ENCODE peak calls at places on chromosome 6, in four cellular contexts. One of them, this sample, is unnamed.

GRCh38 chr6:56716229-56716628 is 73.5 kb upstream of the DST start:
- DNase-seq in mesenchymal stem cell: no peak
- DNase-seq in IMR-90: peak; percentile 33
- DNase-seq in H1: no peak
- DNase-seq in this sample: no peak

GRCh38 chr6:18090349-18090786 is 32.1 kb downstream of the NHLRC1 start:
- DNase-seq in mesenchymal stem cell: no peak
- DNase-seq in IMR-90: no peak
- DNase-seq in H1: no peak
- DNase-seq in this sample: no peak

GRCh38 chr6:26022166-26022510 is 59.5 kb downstream of the TRIM38 start:
- DNase-seq in IMR-90: peak; percentile 88
- DNase-seq in mesenchymal stem cell: peak; percentile 93
- DNase-seq in H1: no peak
- DNase-seq in this sample: peak; percentile 74

GRCh38 chr6:158648682-158649131 is 1.1 kb upstream of the SYTL3 start:
- DNase-seq in H1: no peak
- DNase-seq in mesenchymal stem cell: peak; percentile 97
- DNase-seq in IMR-90: peak; percentile 96
- DNase-seq in this sample: peak; percentile 75

GRCh38 chr6:1386310-1386709 is 3.1 kb upstream of the FOXF2 start:
- DNase-seq in H1: no peak
- DNase-seq in IMR-90: no peak
- DNase-seq in mesenchymal stem cell: no peak
- DNase-seq in this sample: no peak

GRCh38 chr6:136073216-136073615 is 176.9 kb downstream of the MTFR2 start:
- DNase-seq in IMR-90: no peak
- DNase-seq in H1: no peak
- DNase-seq in mesenchymal stem cell: no peak
- DNase-seq in this sample: no peak

GRCh38 chr6:73606428-73606827 is 47.4 kb downstream of the SLC17A5 start:
- DNase-seq in mesenchymal stem cell: no peak
- DNase-seq in H1: no peak
- DNase-seq in IMR-90: no peak
- DNase-seq in this sample: no peak

GRCh38 chr6:151119823-151120524 is 119.8 kb upstream of the AKAP12 start:
- DNase-seq in mesenchymal stem cell: no peak
- DNase-seq in IMR-90: no peak
- DNase-seq in H1: no peak
- DNase-seq in this sample: peak; percentile 18

GRCh38 chr6:100267002-100267401 is 197.7 kb downstream of the SIM1 start:
- DNase-seq in H1: no peak
- DNase-seq in mesenchymal stem cell: no peak
- DNase-seq in IMR-90: no peak
- DNase-seq in this sample: no peak

GRCh38 chr6:170289108-170289931 is 1.6 kb downstream of the DLL1 start:
- DNase-seq in mesenchymal stem cell: no peak
- DNase-seq in IMR-90: no peak
- DNase-seq in H1: peak; percentile 77
- DNase-seq in this sample: no peak

GRCh38 chr6:169774347-169774746 is 22.9 kb downstream of the ERMARD start:
- DNase-seq in IMR-90: no peak
- DNase-seq in H1: no peak
- DNase-seq in mesenchymal stem cell: no peak
- DNase-seq in this sample: no peak

GRCh38 chr6:74749211-74750142 is 456.4 kb downstream of the COL12A1 start:
- DNase-seq in H1: no peak
- DNase-seq in IMR-90: no peak
- DNase-seq in mesenchymal stem cell: peak; percentile 18
- DNase-seq in this sample: no peak

GRCh38 chr6:113645576-113645970 is 211.6 kb upstream of the MARCKS start:
- DNase-seq in mesenchymal stem cell: peak; percentile 79
- DNase-seq in H1: no peak
- DNase-seq in IMR-90: peak; percentile 97
- DNase-seq in this sample: peak; percentile 75

GRCh38 chr6:111176038-111176762 is 88.9 kb downstream of the SLC16A10 start:
- DNase-seq in mesenchymal stem cell: no peak
- DNase-seq in H1: no peak
- DNase-seq in IMR-90: no peak
- DNase-seq in this sample: no peak

GRCh38 chr6:136956590-136957573 is 34.8 kb downstream of the SLC35D3 start:
- DNase-seq in mesenchymal stem cell: peak; percentile 13
- DNase-seq in IMR-90: no peak
- DNase-seq in H1: peak; percentile 70
- DNase-seq in this sample: no peak

GRCh38 chr6:21386744-21387143 is 206.8 kb upstream of the SOX4 start:
- DNase-seq in H1: no peak
- DNase-seq in mesenchymal stem cell: no peak
- DNase-seq in IMR-90: no peak
- DNase-seq in this sample: peak; percentile 97

GRCh38 chr6:137651591-137652335 is 157.6 kb upstream of the OLIG3 start:
- DNase-seq in IMR-90: no peak
- DNase-seq in mesenchymal stem cell: no peak
- DNase-seq in H1: no peak
- DNase-seq in this sample: peak; percentile 62

GRCh38 chr6:150600302-150601017 is 775 bp downstream of the PLEKHG1 start:
- DNase-seq in mesenchymal stem cell: peak; percentile 61
- DNase-seq in H1: peak; percentile 73
- DNase-seq in IMR-90: peak; percentile 26
- DNase-seq in this sample: peak; percentile 77

GRCh38 chr6:141394565-141395051 is 738.1 kb upstream of the GJE1 start:
- DNase-seq in IMR-90: no peak
- DNase-seq in H1: no peak
- DNase-seq in mesenchymal stem cell: no peak
- DNase-seq in this sample: no peak

GRCh38 chr6:129744201-129744879 is 34.4 kb upstream of the ARHGAP18 start:
- DNase-seq in IMR-90: peak; percentile 93
- DNase-seq in H1: no peak
- DNase-seq in mesenchymal stem cell: peak; percentile 92
- DNase-seq in this sample: no peak

GRCh38 chr6:161101517-161101916 is 109.9 kb downstream of the MAP3K4 start:
- DNase-seq in H1: no peak
- DNase-seq in IMR-90: peak; percentile 17
- DNase-seq in mesenchymal stem cell: peak; percentile 9
- DNase-seq in this sample: no peak

GRCh38 chr6:63415286-63415685 is 95.5 kb upstream of the LGSN start:
- DNase-seq in mesenchymal stem cell: no peak
- DNase-seq in H1: no peak
- DNase-seq in IMR-90: no peak
- DNase-seq in this sample: no peak

GRCh38 chr6:3355358-3356055 is 96.8 kb downstream of the PSMG4 start:
- DNase-seq in mesenchymal stem cell: no peak
- DNase-seq in IMR-90: no peak
- DNase-seq in H1: no peak
- DNase-seq in this sample: no peak

GRCh38 chr6:154157082-154157481 is 118.0 kb downstream of the OPRM1 start:
- DNase-seq in mesenchymal stem cell: no peak
- DNase-seq in IMR-90: no peak
- DNase-seq in H1: no peak
- DNase-seq in this sample: no peak

GRCh38 chr6:100177956-100178355 is 183.9 kb upstream of the MCHR2 start:
- DNase-seq in IMR-90: no peak
- DNase-seq in mesenchymal stem cell: no peak
- DNase-seq in H1: no peak
- DNase-seq in this sample: peak; percentile 4

GRCh38 chr6:127341471-127342202 is 1.8 kb downstream of the ECHDC1 start:
- DNase-seq in mesenchymal stem cell: no peak
- DNase-seq in IMR-90: no peak
- DNase-seq in H1: no peak
- DNase-seq in this sample: no peak

GRCh38 chr6:163383912-163384311 is 30.6 kb upstream of the QKI start:
- DNase-seq in IMR-90: peak; percentile 21
- DNase-seq in H1: no peak
- DNase-seq in mesenchymal stem cell: no peak
- DNase-seq in this sample: peak; percentile 24

GRCh38 chr6:25481267-25481666 is 170.7 kb upstream of the SCGN start:
- DNase-seq in H1: no peak
- DNase-seq in IMR-90: no peak
- DNase-seq in mesenchymal stem cell: no peak
- DNase-seq in this sample: peak; percentile 76

GRCh38 chr6:46325561-46326525 is 155.1 kb upstream of the ENPP5 start:
- DNase-seq in IMR-90: peak; percentile 28
- DNase-seq in H1: peak; percentile 47
- DNase-seq in mesenchymal stem cell: peak; percentile 70
- DNase-seq in this sample: no peak

GRCh38 chr6:152746172-152746553 is 4.4 kb upstream of the VIP start:
- DNase-seq in IMR-90: peak; percentile 59
- DNase-seq in mesenchymal stem cell: peak; percentile 2
- DNase-seq in H1: no peak
- DNase-seq in this sample: no peak

GRCh38 chr6:27902335-27903314 is 9.6 kb downstream of the OR2B2 start:
- DNase-seq in mesenchymal stem cell: peak; percentile 89
- DNase-seq in H1: peak; percentile 94
- DNase-seq in IMR-90: peak; percentile 78
- DNase-seq in this sample: peak; percentile 82

GRCh38 chr6:11161031-11161966 is 49.8 kb upstream of the ERVFRD-1 start:
- DNase-seq in mesenchymal stem cell: peak; percentile 27
- DNase-seq in IMR-90: peak; percentile 16
- DNase-seq in H1: no peak
- DNase-seq in this sample: no peak

GRCh38 chr6:25949695-25950094 is 12.9 kb upstream of the TRIM38 start:
- DNase-seq in H1: no peak
- DNase-seq in mesenchymal stem cell: no peak
- DNase-seq in IMR-90: no peak
- DNase-seq in this sample: no peak

GRCh38 chr6:41967312-41968287 is 26.0 kb upstream of the CCND3 start:
- DNase-seq in H1: no peak
- DNase-seq in IMR-90: peak; percentile 30
- DNase-seq in mesenchymal stem cell: peak; percentile 53
- DNase-seq in this sample: peak; percentile 84
- H2BK120ac ChIP-seq in H1: peak overlapping the region; percentile 78
- H2BK120ac ChIP-seq in IMR-90: peak overlapping the region; percentile 82
- H2BK120ac ChIP-seq in mesenchymal stem cell: peak overlapping the region; percentile 9
- H2BK120ac ChIP-seq in this sample: peak overlapping the region; percentile 95

GRCh38 chr6:15401120-15401519 is 155.3 kb downstream of the JARID2 start:
- DNase-seq in IMR-90: no peak
- DNase-seq in H1: no peak
- DNase-seq in mesenchymal stem cell: no peak
- DNase-seq in this sample: no peak
- H3K4me1 ChIP-seq in IMR-90: peaks cover 13% of the 10 kb centered on the region
- H3K4me1 ChIP-seq in H1: peaks cover 18% of the 10 kb centered on the region
- H3K4me1 ChIP-seq in mesenchymal stem cell: peaks cover 9% of the 10 kb centered on the region
- H3K4me1 ChIP-seq in this sample: peaks cover 13% of the 10 kb centered on the region

GRCh38 chr6:90583783-90584481 is 2.9 kb downstream of the MAP3K7 start:
- DNase-seq in mesenchymal stem cell: no peak
- DNase-seq in IMR-90: no peak
- DNase-seq in H1: no peak
- DNase-seq in this sample: no peak

GRCh38 chr6:90583179-90583578 is 3.7 kb downstream of the MAP3K7 start:
- DNase-seq in H1: no peak
- DNase-seq in IMR-90: peak; percentile 41
- DNase-seq in mesenchymal stem cell: peak; percentile 18
- DNase-seq in this sample: no peak

GRCh38 chr6:90584636-90585255 is 2.1 kb downstream of the MAP3K7 start:
- DNase-seq in mesenchymal stem cell: no peak
- DNase-seq in H1: no peak
- DNase-seq in IMR-90: peak; percentile 61
- DNase-seq in this sample: no peak

DNA sequence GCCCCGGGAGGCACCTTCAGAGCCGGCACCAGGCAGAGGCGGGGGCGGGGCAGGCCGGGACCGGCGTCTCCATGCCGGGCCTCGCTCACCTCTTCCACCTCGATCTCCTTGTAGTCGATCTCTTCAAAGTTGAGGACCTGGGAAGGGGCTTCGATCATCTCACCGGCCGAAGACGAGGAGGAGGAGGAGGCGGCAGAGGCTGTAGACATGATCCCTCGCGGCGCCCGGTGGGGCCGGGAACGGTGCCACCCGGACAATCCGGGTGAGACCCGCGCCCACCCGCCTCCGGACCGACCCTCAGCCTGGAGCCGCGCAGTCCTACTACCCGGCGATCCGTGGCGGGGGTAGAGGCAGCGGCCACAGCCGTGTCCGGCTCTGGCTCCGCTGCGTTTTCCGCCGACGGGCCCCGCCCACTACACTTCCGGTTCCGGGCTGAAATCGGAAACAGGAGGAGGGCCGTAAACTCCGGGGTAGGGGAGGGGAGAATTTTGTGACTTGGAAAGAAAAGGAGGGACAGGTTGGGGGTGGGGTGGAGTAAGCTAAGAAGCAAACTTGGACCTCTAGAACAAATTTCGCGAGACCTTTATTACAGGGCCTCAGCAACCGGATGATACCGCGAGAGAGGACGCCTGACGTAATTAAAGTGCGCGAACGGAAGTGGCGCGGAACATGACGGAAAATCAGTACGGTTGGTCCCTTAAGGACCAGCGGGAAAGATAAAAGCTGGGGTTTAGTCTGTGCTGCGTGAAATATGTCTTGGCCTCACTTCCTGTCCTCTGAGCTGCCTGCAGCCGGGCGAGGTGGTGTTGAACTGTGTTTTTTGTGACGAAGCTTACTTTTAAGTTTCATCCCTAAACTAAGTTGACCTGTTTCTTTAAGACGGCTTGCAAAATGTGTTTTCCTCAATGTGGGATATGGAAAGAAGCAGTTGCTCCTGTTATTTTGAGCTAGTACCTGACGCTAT is at the start of gene MAP3K7:
- DNase-seq in H1: peak; percentile 97
- DNase-seq in mesenchymal stem cell: peak; percentile 99
- DNase-seq in IMR-90: peak; percentile 97
- DNase-seq in this sample: peak; percentile 99
- H2BK120ac ChIP-seq in H1: no peak within 1 kb of the TSS
- H2BK120ac ChIP-seq in mesenchymal stem cell: peak within 1 kb of the TSS; percentile 61
- H2BK120ac ChIP-seq in IMR-90: peak within 1 kb of the TSS; percentile 50
- H2BK120ac ChIP-seq in this sample: peak within 1 kb of the TSS; percentile 79

DNA sequence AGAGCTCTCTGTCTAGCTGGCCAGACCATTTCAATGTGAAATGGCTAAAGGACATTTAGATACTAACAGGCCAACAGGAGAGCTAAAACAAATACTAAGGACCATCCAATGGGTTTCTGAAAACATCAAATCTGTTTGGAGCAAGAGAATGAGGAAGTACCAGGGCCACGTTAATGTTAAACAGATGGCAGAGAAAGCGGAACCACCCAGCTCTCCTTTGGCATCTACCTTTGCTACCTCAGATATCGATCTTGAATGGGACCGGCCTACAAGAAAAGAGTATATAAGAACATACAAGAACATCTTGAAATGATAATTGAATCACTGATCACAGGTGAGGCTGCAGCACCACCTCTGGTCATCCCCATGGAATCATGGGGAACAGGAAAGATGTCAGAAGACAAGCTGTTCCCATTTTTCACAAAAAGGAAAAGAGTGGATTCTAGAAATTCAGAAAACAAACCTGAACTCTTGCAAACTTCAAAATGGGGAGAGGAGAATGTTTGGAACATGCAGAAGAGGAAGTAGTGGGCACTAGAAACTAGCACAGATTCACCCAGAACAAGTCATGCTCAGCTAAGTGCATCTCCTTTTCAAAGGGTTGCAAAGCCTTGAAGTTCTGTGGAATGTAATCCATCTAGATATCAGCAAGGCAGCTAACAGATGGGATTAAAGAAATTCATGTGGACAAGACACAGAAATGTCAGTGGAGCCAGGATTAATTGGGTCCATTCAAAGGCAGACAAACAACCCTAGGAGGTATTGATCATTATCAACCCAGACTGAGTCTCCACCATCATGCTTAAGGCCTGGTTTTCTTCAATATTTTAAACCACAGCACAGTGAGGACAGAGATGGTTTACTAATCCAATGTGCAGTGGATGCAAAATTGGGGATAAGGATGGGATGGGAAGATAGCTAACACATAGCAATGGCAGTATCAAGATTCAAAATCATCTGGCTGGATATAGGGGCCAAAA is 31.5 kb downstream of the KCNK5 start:
- DNase-seq in IMR-90: no peak
- DNase-seq in H1: no peak
- DNase-seq in mesenchymal stem cell: no peak
- DNase-seq in this sample: no peak
- H3K4me1 ChIP-seq in IMR-90: no peaks in the 10 kb centered on the region
- H3K4me1 ChIP-seq in H1: no peaks in the 10 kb centered on the region
- H3K4me1 ChIP-seq in mesenchymal stem cell: no peaks in the 10 kb centered on the region
- H3K4me1 ChIP-seq in this sample: peaks cover 37% of the 10 kb centered on the region